ENCODE peak calls at places on chromosome 10, in eight cellular contexts. One of them, this sample, is unnamed.

GRCh38 chr10:20059084-20059835 is 243.0 kb downstream of the PLXDC2 start:
- DNase-seq in upper lobe of right lung: no peak
- DNase-seq in ascending aorta: no peak
- DNase-seq in A549: no peak
- DNase-seq in endodermal cell: no peak
- DNase-seq in AG09309: no peak
- DNase-seq in breast epithelium: no peak
- DNase-seq in WTC11: no peak
- DNase-seq in this sample: peak

GRCh38 chr10:54758791-54759190 is 42.2 kb downstream of the PCDH15 start:
- DNase-seq in WTC11: no peak
- DNase-seq in A549: no peak
- DNase-seq in upper lobe of right lung: no peak
- DNase-seq in breast epithelium: no peak
- DNase-seq in endodermal cell: no peak
- DNase-seq in AG09309: no peak
- DNase-seq in ascending aorta: no peak
- DNase-seq in this sample: no peak

GRCh38 chr10:124875596-124875995 is 66.3 kb upstream of the ZRANB1 start:
- DNase-seq in endodermal cell: peak
- DNase-seq in AG09309: peak
- DNase-seq in upper lobe of right lung: peak
- DNase-seq in ascending aorta: no peak
- DNase-seq in A549: no peak
- DNase-seq in breast epithelium: no peak
- DNase-seq in WTC11: no peak
- DNase-seq in this sample: peak

GRCh38 chr10:31151301-31151700 is 119.6 kb upstream of the ZNF438 start:
- DNase-seq in breast epithelium: no peak
- DNase-seq in WTC11: no peak
- DNase-seq in ascending aorta: no peak
- DNase-seq in endodermal cell: no peak
- DNase-seq in upper lobe of right lung: no peak
- DNase-seq in A549: no peak
- DNase-seq in AG09309: no peak
- DNase-seq in this sample: no peak

GRCh38 chr10:91220954-91221696 is 662 bp downstream of the PCGF5 start:
- DNase-seq in upper lobe of right lung: no peak
- DNase-seq in WTC11: peak
- DNase-seq in AG09309: no peak
- DNase-seq in A549: peak
- DNase-seq in ascending aorta: peak
- DNase-seq in endodermal cell: no peak
- DNase-seq in breast epithelium: no peak
- DNase-seq in this sample: peak

GRCh38 chr10:70132098-70133029 is at the start of gene AIFM2:
- DNase-seq in WTC11: peak
- DNase-seq in upper lobe of right lung: peak
- DNase-seq in breast epithelium: peak
- DNase-seq in ascending aorta: peak
- DNase-seq in endodermal cell: peak
- DNase-seq in A549: peak
- DNase-seq in AG09309: peak
- DNase-seq in this sample: peak

GRCh38 chr10:120942806-120943413 is 91.7 kb downstream of the WDR11 start:
- DNase-seq in WTC11: peak
- DNase-seq in A549: peak
- DNase-seq in upper lobe of right lung: peak
- DNase-seq in endodermal cell: peak
- DNase-seq in breast epithelium: peak
- DNase-seq in ascending aorta: peak
- DNase-seq in AG09309: peak
- DNase-seq in this sample: peak

GRCh38 chr10:31318854-31319601 is at the start of gene ZEB1:
- DNase-seq in upper lobe of right lung: peak
- DNase-seq in ascending aorta: peak
- DNase-seq in A549: peak
- DNase-seq in AG09309: peak
- DNase-seq in endodermal cell: peak
- DNase-seq in breast epithelium: peak
- DNase-seq in WTC11: peak
- DNase-seq in this sample: peak

GRCh38 chr10:593901-594457 is 95.5 kb downstream of the DIP2C start:
- DNase-seq in WTC11: no peak
- DNase-seq in upper lobe of right lung: peak
- DNase-seq in A549: no peak
- DNase-seq in AG09309: no peak
- DNase-seq in ascending aorta: peak
- DNase-seq in endodermal cell: no peak
- DNase-seq in breast epithelium: no peak
- DNase-seq in this sample: peak

GRCh38 chr10:59880976-59881510 is 25.3 kb downstream of the CCDC6 start:
- DNase-seq in breast epithelium: no peak
- DNase-seq in WTC11: no peak
- DNase-seq in ascending aorta: no peak
- DNase-seq in upper lobe of right lung: no peak
- DNase-seq in A549: no peak
- DNase-seq in endodermal cell: no peak
- DNase-seq in AG09309: no peak
- DNase-seq in this sample: no peak

GRCh38 chr10:88019753-88020152 is 156.3 kb downstream of the PTEN start:
- DNase-seq in endodermal cell: no peak
- DNase-seq in AG09309: no peak
- DNase-seq in A549: no peak
- DNase-seq in breast epithelium: no peak
- DNase-seq in upper lobe of right lung: no peak
- DNase-seq in ascending aorta: no peak
- DNase-seq in WTC11: no peak
- DNase-seq in this sample: no peak

DNA sequence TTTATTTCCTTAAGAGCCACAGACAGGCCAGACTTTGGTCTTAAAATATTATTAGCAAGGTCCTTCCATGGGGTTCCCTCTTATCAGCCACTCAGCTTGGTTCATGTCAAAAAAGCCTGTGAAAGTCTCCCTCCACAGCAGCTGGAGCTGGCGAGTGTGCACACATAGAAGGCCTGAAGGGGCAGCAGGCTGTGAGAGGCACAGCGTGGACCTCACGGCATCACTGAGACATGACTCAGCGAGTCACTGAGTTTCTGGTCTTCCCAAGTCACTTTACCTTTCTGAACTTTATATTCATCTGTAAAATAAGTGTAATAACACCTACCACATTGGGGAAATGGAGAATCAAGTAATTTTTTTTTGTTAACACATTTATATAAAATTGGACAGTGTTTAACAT is 8.7 kb downstream of the TAF3 start:
- DNase-seq in endodermal cell: peak
- DNase-seq in AG09309: no peak
- DNase-seq in ascending aorta: no peak
- DNase-seq in A549: peak
- DNase-seq in WTC11: no peak
- DNase-seq in upper lobe of right lung: no peak
- DNase-seq in breast epithelium: no peak
- DNase-seq in this sample: peak
- TF ChIP-seq CTCF in endodermal cell: no peak
- TF ChIP-seq CTCF in AG09309: no peak
- TF ChIP-seq CTCF in ascending aorta: no peak
- TF ChIP-seq CTCF in A549: no peak
- TF ChIP-seq CTCF in WTC11: no peak
- TF ChIP-seq CTCF in upper lobe of right lung: no peak
- TF ChIP-seq CTCF in breast epithelium: no peak
- TF ChIP-seq CTCF in this sample: peak

GRCh38 chr10:119817991-119818888 is 54.4 kb downstream of the MCMBP start:
- DNase-seq in AG09309: no peak
- DNase-seq in upper lobe of right lung: peak
- DNase-seq in WTC11: peak
- DNase-seq in ascending aorta: peak
- DNase-seq in breast epithelium: peak
- DNase-seq in endodermal cell: peak
- DNase-seq in A549: no peak
- DNase-seq in this sample: peak
- TF ChIP-seq CTCF in AG09309: peak
- TF ChIP-seq CTCF in upper lobe of right lung: no peak
- TF ChIP-seq CTCF in WTC11: peak
- TF ChIP-seq CTCF in ascending aorta: peak
- TF ChIP-seq CTCF in breast epithelium: no peak
- TF ChIP-seq CTCF in endodermal cell: peak
- TF ChIP-seq CTCF in A549: no peak
- TF ChIP-seq CTCF in this sample: no peak

GRCh38 chr10:133388265-133388972 is 5.5 kb upstream of the MTG1 start:
- DNase-seq in breast epithelium: no peak
- DNase-seq in endodermal cell: no peak
- DNase-seq in upper lobe of right lung: peak
- DNase-seq in WTC11: no peak
- DNase-seq in AG09309: no peak
- DNase-seq in ascending aorta: no peak
- DNase-seq in A549: no peak
- DNase-seq in this sample: no peak

GRCh38 chr10:133391761-133392518 is 2.0 kb upstream of the MTG1 start:
- DNase-seq in breast epithelium: no peak
- DNase-seq in AG09309: no peak
- DNase-seq in upper lobe of right lung: peak
- DNase-seq in endodermal cell: no peak
- DNase-seq in ascending aorta: no peak
- DNase-seq in WTC11: no peak
- DNase-seq in A549: no peak
- DNase-seq in this sample: no peak

GRCh38 chr10:133391249-133391635 is 2.7 kb upstream of the MTG1 start:
- DNase-seq in A549: no peak
- DNase-seq in breast epithelium: no peak
- DNase-seq in AG09309: no peak
- DNase-seq in upper lobe of right lung: peak
- DNase-seq in endodermal cell: no peak
- DNase-seq in ascending aorta: no peak
- DNase-seq in WTC11: no peak
- DNase-seq in this sample: no peak

GRCh38 chr10:133390597-133391248 is 3.2 kb upstream of the MTG1 start:
- DNase-seq in ascending aorta: no peak
- DNase-seq in upper lobe of right lung: peak
- DNase-seq in breast epithelium: no peak
- DNase-seq in AG09309: no peak
- DNase-seq in WTC11: no peak
- DNase-seq in A549: no peak
- DNase-seq in endodermal cell: no peak
- DNase-seq in this sample: no peak

DNA sequence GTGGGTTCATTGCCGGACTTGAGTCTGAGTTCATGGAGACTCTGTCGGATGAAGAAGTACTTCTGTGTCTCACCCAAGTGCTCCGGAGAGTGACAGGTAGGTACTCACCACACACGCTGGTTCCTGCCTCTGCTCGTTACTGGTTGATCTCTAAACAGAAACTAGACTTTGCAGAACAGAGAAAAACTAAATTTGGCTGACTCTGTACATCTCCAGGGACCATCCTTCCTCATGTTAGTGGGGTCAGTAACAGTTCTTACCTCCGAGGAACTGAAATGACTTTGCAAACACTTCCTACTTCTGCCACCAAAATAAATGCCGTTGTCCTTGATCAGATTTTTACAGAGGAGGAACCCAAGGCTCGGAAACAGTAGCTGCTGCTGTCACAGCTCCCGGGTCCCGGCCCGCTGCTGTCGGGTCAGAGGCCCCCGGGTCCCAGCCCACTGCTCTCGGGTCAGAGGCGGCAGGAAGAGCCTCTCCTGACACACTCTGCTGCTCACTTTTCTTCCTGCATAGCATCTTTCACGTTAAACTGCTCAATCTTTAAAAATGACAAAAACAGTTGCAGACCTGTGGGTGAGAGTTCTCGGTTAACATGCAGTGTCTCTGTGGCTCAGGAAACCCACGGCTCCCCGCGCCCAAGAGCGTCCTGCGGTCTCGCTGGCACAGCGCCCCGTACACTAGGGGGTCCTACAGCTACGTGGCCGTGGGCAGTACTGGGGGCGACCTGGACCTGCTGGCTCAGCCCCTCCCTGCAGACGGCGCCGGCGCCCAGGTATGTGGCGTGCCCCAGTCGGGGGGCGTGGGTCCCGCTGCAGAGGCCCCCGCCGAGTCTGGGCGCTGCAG is 4.8 kb upstream of the MTG1 start:
- DNase-seq in A549: no peak
- DNase-seq in AG09309: no peak
- DNase-seq in endodermal cell: no peak
- DNase-seq in upper lobe of right lung: peak
- DNase-seq in breast epithelium: no peak
- DNase-seq in ascending aorta: no peak
- DNase-seq in WTC11: no peak
- DNase-seq in this sample: no peak
- TF ChIP-seq CTCF in A549: no peak
- TF ChIP-seq CTCF in AG09309: no peak
- TF ChIP-seq CTCF in endodermal cell: no peak
- TF ChIP-seq CTCF in upper lobe of right lung: no peak
- TF ChIP-seq CTCF in breast epithelium: no peak
- TF ChIP-seq CTCF in ascending aorta: no peak
- TF ChIP-seq CTCF in WTC11: no peak
- TF ChIP-seq CTCF in this sample: no peak

GRCh38 chr10:100100651-100101525 is 19.2 kb upstream of the CPN1 start:
- DNase-seq in AG09309: no peak
- DNase-seq in upper lobe of right lung: no peak
- DNase-seq in WTC11: no peak
- DNase-seq in ascending aorta: no peak
- DNase-seq in endodermal cell: peak
- DNase-seq in breast epithelium: no peak
- DNase-seq in A549: peak
- DNase-seq in this sample: peak
- TF ChIP-seq CTCF in AG09309: peak
- TF ChIP-seq CTCF in upper lobe of right lung: no peak
- TF ChIP-seq CTCF in WTC11: no peak
- TF ChIP-seq CTCF in ascending aorta: no peak
- TF ChIP-seq CTCF in endodermal cell: peak
- TF ChIP-seq CTCF in breast epithelium: no peak
- TF ChIP-seq CTCF in A549: peak
- TF ChIP-seq CTCF in this sample: no peak

GRCh38 chr10:82934429-82934828 is 1059.4 kb downstream of the NRG3 start:
- DNase-seq in upper lobe of right lung: no peak
- DNase-seq in AG09309: no peak
- DNase-seq in WTC11: no peak
- DNase-seq in ascending aorta: no peak
- DNase-seq in endodermal cell: peak
- DNase-seq in A549: no peak
- DNase-seq in breast epithelium: no peak
- DNase-seq in this sample: no peak
- TF ChIP-seq CTCF in upper lobe of right lung: no peak
- TF ChIP-seq CTCF in AG09309: peak
- TF ChIP-seq CTCF in WTC11: no peak
- TF ChIP-seq CTCF in ascending aorta: no peak
- TF ChIP-seq CTCF in endodermal cell: peak
- TF ChIP-seq CTCF in A549: no peak
- TF ChIP-seq CTCF in breast epithelium: no peak
- TF ChIP-seq CTCF in this sample: peak

GRCh38 chr10:126520918-126521317 is 132.6 kb upstream of the ADAM12 start:
- DNase-seq in A549: no peak
- DNase-seq in breast epithelium: no peak
- DNase-seq in upper lobe of right lung: no peak
- DNase-seq in WTC11: no peak
- DNase-seq in AG09309: no peak
- DNase-seq in endodermal cell: no peak
- DNase-seq in ascending aorta: no peak
- DNase-seq in this sample: no peak
- TF ChIP-seq CTCF in A549: peak
- TF ChIP-seq CTCF in breast epithelium: no peak
- TF ChIP-seq CTCF in upper lobe of right lung: no peak
- TF ChIP-seq CTCF in WTC11: no peak
- TF ChIP-seq CTCF in AG09309: no peak
- TF ChIP-seq CTCF in endodermal cell: peak
- TF ChIP-seq CTCF in ascending aorta: no peak
- TF ChIP-seq CTCF in this sample: no peak

GRCh38 chr10:63388421-63389031 is 77.3 kb downstream of the JMJD1C start:
- DNase-seq in endodermal cell: no peak
- DNase-seq in A549: no peak
- DNase-seq in WTC11: no peak
- DNase-seq in AG09309: no peak
- DNase-seq in upper lobe of right lung: no peak
- DNase-seq in breast epithelium: no peak
- DNase-seq in ascending aorta: no peak
- DNase-seq in this sample: peak
- TF ChIP-seq CTCF in endodermal cell: no peak
- TF ChIP-seq CTCF in A549: no peak
- TF ChIP-seq CTCF in WTC11: no peak
- TF ChIP-seq CTCF in AG09309: no peak
- TF ChIP-seq CTCF in upper lobe of right lung: no peak
- TF ChIP-seq CTCF in breast epithelium: no peak
- TF ChIP-seq CTCF in ascending aorta: no peak
- TF ChIP-seq CTCF in this sample: no peak

This sample was measured in cardiac fibroblast.